ENCODE peak calls at places on chromosome 6, in nine cellular contexts. C is HCEC 1CT; V is WTC11; U is T-cell; P is H7; F is hypothalamus; Q is activated naive CD4-positive, alpha-beta T cell treated with Interleukin-2 at 50 U/mL for 16 hours; T is posterior cingulate gyrus; N is T-helper 1 cell. E is an unnamed sample.
A peak's percentile ranks its signal among the peaks of the same experiment; 100 is the strongest.

GRCh38 chr6:53066059-53066406 is 829 bp downstream of the FBXO9 start:
- DNase-seq in U (peak; percentile 35), C (peak; percentile 38), P (no peak), F (no peak), T (peak; percentile 13), V (no peak), N (peak; percentile 9), Q (peak; percentile 30), E (peak; percentile 36)

GRCh38 chr6:11331136-11331535 is 98.7 kb upstream of the NEDD9 start:
- DNase-seq in T (no peak), F (no peak), C (no peak), N (no peak), P (no peak), U (no peak), Q (no peak), V (no peak), E (no peak)

GRCh38 chr6:133544419-133544818 is 303.3 kb downstream of the EYA4 start:
- DNase-seq in C (no peak), U (no peak), Q (no peak), N (no peak), T (no peak), F (no peak), V (no peak), P (no peak), E (no peak)

GRCh38 chr6:100880149-100880900 is 804 bp downstream of the ASCC3 start:
- DNase-seq in T (no peak), F (no peak), U (no peak), C (peak; percentile 29), P (no peak), Q (no peak), N (no peak), V (no peak), E (no peak)

GRCh38 chr6:75331134-75331533 is 46.5 kb upstream of the TMEM30A start:
- DNase-seq in T (no peak), Q (no peak), C (no peak), V (no peak), F (no peak), P (no peak), N (no peak), U (no peak), E (no peak)

GRCh38 chr6:90103056-90103793 is 193.4 kb downstream of the BACH2 start:
- DNase-seq in T (no peak), C (no peak), U (no peak), P (no peak), V (no peak), F (no peak), Q (peak; percentile 59), N (no peak), E (no peak)

GRCh38 chr6:167396068-167396658 is 71.3 kb downstream of the TTLL2 start:
- DNase-seq in C (no peak), V (no peak), U (no peak), T (no peak), P (no peak), N (no peak), Q (no peak), F (no peak), E (no peak)

GRCh38 chr6:108598316-108598863 is 37.7 kb downstream of the FOXO3 start:
- DNase-seq in N (no peak), C (peak; percentile 82), U (no peak), V (no peak), T (no peak), P (no peak), Q (peak; percentile 10), F (no peak), E (no peak)

GRCh38 chr6:41636803-41637178 is 1.5 kb upstream of the MDFI start:
- DNase-seq in C (no peak), P (peak; percentile 90), V (peak; percentile 69), N (no peak), Q (no peak), U (no peak), F (no peak), T (no peak), E (peak; percentile 52)

GRCh38 chr6:225907-226306 is 66.4 kb upstream of the DUSP22 start:
- DNase-seq in P (no peak), F (no peak), N (no peak), T (no peak), C (no peak), U (no peak), V (no peak), Q (no peak), E (no peak)

GRCh38 chr6:85975957-85976356 is 333.3 kb upstream of the SYNCRIP start:
- DNase-seq in U (no peak), F (no peak), T (no peak), P (no peak), C (no peak), Q (no peak), N (no peak), V (no peak), E (no peak)

GRCh38 chr6:163958646-163959045 is 544.1 kb downstream of the QKI start:
- DNase-seq in U (no peak), F (no peak), T (no peak), V (no peak), N (no peak), P (peak; percentile 70), C (no peak), Q (no peak), E (no peak)

GRCh38 chr6:116190550-116190949 is 63.3 kb downstream of the TSPYL4 start:
- DNase-seq in U (no peak), Q (no peak), F (no peak), C (peak; percentile 20), P (no peak), N (no peak), V (no peak), T (no peak), E (no peak)

GRCh38 chr6:158879180-158879579 is 60.0 kb upstream of the EZR start:
- DNase-seq in F (no peak), Q (peak; percentile 71), U (no peak), C (no peak), N (no peak), V (no peak), T (no peak), P (no peak), E (no peak)

GRCh38 chr6:90905351-90905750 is 318.5 kb upstream of the MAP3K7 start:
- DNase-seq in C (no peak), F (no peak), T (no peak), N (no peak), Q (no peak), U (no peak), V (no peak), P (no peak), E (no peak)

GRCh38 chr6:84019812-84020211 is 13.8 kb upstream of the MRAP2 start:
- DNase-seq in F (no peak), C (no peak), P (no peak), U (no peak), V (no peak), N (no peak), T (no peak), Q (no peak), E (no peak)

GRCh38 chr6:161242779-161243693 is 30.8 kb downstream of the AGPAT4 start:
- DNase-seq in C (no peak), Q (no peak), P (peak; percentile 83), T (peak; percentile 68), F (no peak), N (no peak), U (peak; percentile 51), V (peak; percentile 64), E (peak; percentile 34)

GRCh38 chr6:352896-353470 is 38.6 kb upstream of the IRF4 start:
- DNase-seq in Q (no peak), N (no peak), C (no peak), P (no peak), U (no peak), V (no peak), T (no peak), F (no peak), E (no peak)

GRCh38 chr6:155026366-155027045 is 31.4 kb downstream of the TIAM2 start:
- DNase-seq in T (no peak), U (no peak), C (peak; percentile 80), V (no peak), P (no peak), Q (no peak), N (no peak), F (no peak), E (no peak)

GRCh38 chr6:143973097-143973979 is 34.7 kb downstream of the PLAGL1 start:
- DNase-seq in V (peak; percentile 60), C (no peak), F (no peak), T (no peak), Q (no peak), N (no peak), P (peak; percentile 45), U (no peak), E (no peak)

GRCh38 chr6:2989332-2990178 is 10.1 kb upstream of the NQO2 start:
- DNase-seq in F (peak; percentile 15), C (peak; percentile 94), N (peak; percentile 36), P (peak; percentile 77), U (peak; percentile 62), T (peak; percentile 73), Q (peak; percentile 73), V (peak; percentile 78), E (peak; percentile 77)

GRCh38 chr6:119566546-119567263 is 217.1 kb upstream of the MAN1A1 start:
- DNase-seq in U (no peak), Q (no peak), F (no peak), N (no peak), V (no peak), C (no peak), T (peak; percentile 11), P (no peak), E (no peak)